ENCODE peak calls at places on chromosomes 6 and 20, in four cellular contexts. N, V, O and G are unnamed samples.

GRCh38 chr20:1431158-1431557 is 35.5 kb downstream of the NSFL1C start:
- DNase-seq in N (no peak), V (no peak), O (peak; percentile 51), G (no peak)

GRCh38 chr6:139142267-139142666 is 7.4 kb downstream of the HECA start:
- DNase-seq in N (no peak), V (no peak), O (no peak), G (no peak)

GRCh38 chr6:44021628-44022295 is 105.5 kb downstream of the MRPL14 start:
- DNase-seq in N (no peak), V (no peak), O (no peak), G (no peak)

GRCh38 chr6:24861934-24862333 is 63.2 kb upstream of the ARMH2 start:
- DNase-seq in N (no peak), V (no peak), O (no peak), G (no peak)

GRCh38 chr6:85865665-85866372 is 223.1 kb upstream of the SYNCRIP start:
- DNase-seq in N (peak; percentile 71), V (no peak), O (peak; percentile 18), G (peak; percentile 82)

GRCh38 chr20:46176744-46177378 is 58.7 kb downstream of the CD40 start:
- DNase-seq in N (no peak), V (no peak), O (no peak), G (no peak)

GRCh38 chr6:101445527-101445926 is 52.0 kb downstream of the GRIK2 start:
- DNase-seq in N (peak; percentile 89), V (no peak), O (no peak), G (no peak)

GRCh38 chr6:343960-344815 is 47.4 kb upstream of the IRF4 start:
- DNase-seq in N (no peak), V (no peak), O (no peak), G (no peak)

GRCh38 chr6:26250806-26251075 is 114.3 kb upstream of the BTN3A2 start:
- DNase-seq in N (peak; percentile 55), V (no peak), O (no peak), G (peak; percentile 63)

GRCh38 chr6:93388070-93388469 is 31.3 kb downstream of the EPHA7 start:
- DNase-seq in N (no peak), V (no peak), O (no peak), G (no peak)

GRCh38 chr6:26311012-26311384 is 54.0 kb upstream of the BTN3A2 start:
- DNase-seq in N (peak; percentile 59), V (no peak), O (peak; percentile 76), G (peak; percentile 54)

GRCh38 chr6:31356216-31356945 is 598 bp downstream of the HLA-B start:
- DNase-seq in N (peak; percentile 18), V (peak; percentile 20), O (no peak), G (peak; percentile 40)

GRCh38 chr6:126824226-126824625 is 294.2 kb upstream of the RSPO3 start:
- DNase-seq in N (no peak), V (no peak), O (peak; percentile 78), G (no peak)

GRCh38 chr6:135170238-135170637 is 10.9 kb upstream of the MYB start:
- DNase-seq in N (no peak), V (no peak), O (no peak), G (no peak)

GRCh38 chr6:90440586-90441338 is 144.1 kb upstream of the BACH2 start:
- DNase-seq in N (no peak), V (peak; percentile 51), O (no peak), G (no peak)

GRCh38 chr6:128803911-128804310 is 79.0 kb upstream of the LAMA2 start:
- DNase-seq in N (peak; percentile 90), V (no peak), O (no peak), G (no peak)

GRCh38 chr6:88872962-88873361 is 90.5 kb downstream of the RNGTT start:
- DNase-seq in N (no peak), V (no peak), O (no peak), G (no peak)

GRCh38 chr6:53290547-53291510 is 57.9 kb downstream of the ELOVL5 start:
- DNase-seq in N (no peak), V (no peak), O (no peak), G (no peak)

GRCh38 chr6:165692106-165692653 is 29.1 kb upstream of the PDE10A start:
- DNase-seq in N (no peak), V (no peak), O (peak; percentile 46), G (no peak)

GRCh38 chr6:11556308-11556707 is 18.8 kb downstream of the TMEM170B start:
- DNase-seq in N (no peak), V (no peak), O (peak; percentile 82), G (no peak)

GRCh38 chr6:348860-349396 is 42.6 kb upstream of the IRF4 start:
- DNase-seq in N (no peak), V (no peak), O (no peak), G (no peak)

GRCh38 chr20:32909451-32909850 is 50.7 kb downstream of the EFCAB8 start:
- DNase-seq in N (no peak), V (no peak), O (no peak), G (no peak)

GRCh38 chr20:32911355-32911754 is 52.6 kb downstream of the EFCAB8 start:
- DNase-seq in N (no peak), V (no peak), O (no peak), G (no peak)

GRCh38 chr20:32914031-32914430 is 55.3 kb downstream of the EFCAB8 start:
- DNase-seq in N (no peak), V (no peak), O (no peak), G (no peak)

GRCh38 chr20:32909896-32910571 is 51.3 kb downstream of the EFCAB8 start:
- DNase-seq in N (no peak), V (no peak), O (no peak), G (no peak)

DNA sequence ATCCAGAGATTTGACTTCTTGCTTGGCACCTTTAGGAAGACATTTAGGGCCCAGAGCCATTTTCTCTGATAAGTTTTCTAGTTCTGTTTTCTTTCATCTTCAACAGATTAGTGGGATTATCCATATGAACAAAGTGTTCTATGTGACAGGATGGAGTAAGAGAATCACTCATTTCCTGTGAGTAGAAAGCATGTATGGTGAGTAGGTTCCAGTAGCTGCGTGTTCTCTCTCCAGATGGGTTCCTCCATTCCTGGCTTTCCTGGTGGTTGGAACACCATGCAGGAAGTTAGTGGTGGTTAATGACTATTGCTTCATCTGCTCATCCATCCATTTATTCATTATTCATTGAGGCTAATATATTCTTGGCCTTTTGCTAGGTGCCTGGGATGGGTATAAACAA is 54.0 kb downstream of the EFCAB8 start:
- DNase-seq in N (no peak), V (no peak), O (no peak), G (no peak)
- H3K27ac ChIP-seq in N (no peak overlapping the region), V (no peak overlapping the region), O (no peak overlapping the region), G (no peak overlapping the region)

GRCh38 chr20:50052550-50052949 is 60.4 kb downstream of the UBE2V1 start:
- DNase-seq in N (no peak), V (no peak), O (no peak), G (no peak)
- H3K4me3 ChIP-seq in N (no peak overlapping the region), V (no peak overlapping the region), O (no peak overlapping the region), G (no peak overlapping the region)

DNA sequence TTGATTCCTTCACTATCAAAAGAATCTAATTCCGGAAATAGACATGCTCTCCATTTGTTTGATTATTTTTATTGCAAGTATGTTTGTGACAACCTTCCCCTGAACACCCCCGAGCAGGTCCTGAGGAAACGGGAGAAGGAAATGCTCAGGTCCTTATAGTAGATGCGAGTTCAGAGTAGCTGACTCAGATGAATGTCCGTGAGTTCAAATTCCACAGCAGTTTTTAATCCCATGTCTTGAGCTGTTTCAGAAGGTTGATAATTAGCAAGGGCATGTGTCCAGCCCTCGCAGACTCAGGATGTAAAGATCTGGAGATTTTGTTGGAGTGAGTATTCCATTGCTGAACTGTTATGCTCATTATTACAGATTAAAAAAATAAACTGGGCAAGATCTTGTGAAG is 169.3 kb downstream of the BCAS1 start:
- DNase-seq in N (peak; percentile 72), V (no peak), O (no peak), G (peak; percentile 59)
- H3K4me1 ChIP-seq in N (peaks cover 13% of the 10 kb centered on the region), V (peaks cover 31% of the 10 kb centered on the region), O (peaks cover 10% of the 10 kb centered on the region), G (peaks cover 18% of the 10 kb centered on the region)

DNA sequence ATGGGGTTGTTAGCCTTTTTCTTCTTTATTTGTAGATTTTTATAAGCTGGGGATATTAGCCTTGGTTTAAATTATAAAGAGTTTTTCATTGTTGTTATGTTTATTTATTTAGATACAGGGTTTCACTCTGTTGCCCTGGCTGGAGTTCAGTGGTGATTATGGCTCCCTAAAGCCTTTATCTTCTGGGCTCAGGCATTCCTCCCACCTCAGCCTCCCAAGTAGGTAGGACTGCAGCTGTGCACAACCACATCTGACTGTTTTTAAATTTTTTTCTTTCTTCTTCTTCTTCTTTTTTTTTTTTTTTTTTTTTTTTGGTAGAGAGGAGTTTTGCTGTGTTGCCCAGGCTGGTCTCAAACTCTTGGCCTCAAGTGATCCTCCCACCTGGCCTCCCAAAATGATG is 80.9 kb downstream of the UBE3D start:
- DNase-seq in N (no peak), V (no peak), O (no peak), G (no peak)
- H3K27ac ChIP-seq in N (no peak overlapping the region), V (no peak overlapping the region), O (no peak overlapping the region), G (no peak overlapping the region)

GRCh38 chr6:159062564-159062945 is 17.8 kb upstream of the TAGAP start:
- DNase-seq in N (no peak), V (no peak), O (no peak), G (no peak)
- H3K4me3 ChIP-seq in N (no peak overlapping the region), V (no peak overlapping the region), O (no peak overlapping the region), G (no peak overlapping the region)